ENCODE peak calls at places on chromosomes 16 and 17, in ten cellular contexts. One of them, this sample, is unnamed.

GRCh38 chr17:77531641-77532040 is 390.9 kb downstream of the SEC14L1 start:
- DNase-seq in left lung: no peak
- DNase-seq in cardiac muscle cell: no peak
- DNase-seq in GM23248: no peak
- DNase-seq in K562: no peak
- DNase-seq in PC-9: no peak
- DNase-seq in CD8-positive, alpha-beta T cell: no peak
- DNase-seq in small intestine: no peak
- DNase-seq in transverse colon: no peak
- DNase-seq in Peyer's patch: no peak
- DNase-seq in this sample: peak; percentile 16

GRCh38 chr16:64159986-64160385 is 961.9 kb downstream of the CDH11 start:
- DNase-seq in left lung: no peak
- DNase-seq in cardiac muscle cell: no peak
- DNase-seq in GM23248: peak; percentile 21
- DNase-seq in K562: no peak
- DNase-seq in PC-9: no peak
- DNase-seq in CD8-positive, alpha-beta T cell: no peak
- DNase-seq in small intestine: no peak
- DNase-seq in transverse colon: no peak
- DNase-seq in Peyer's patch: no peak
- DNase-seq in this sample: no peak

GRCh38 chr17:14134456-14134855 is 65.2 kb downstream of the COX10 start:
- DNase-seq in left lung: no peak
- DNase-seq in cardiac muscle cell: no peak
- DNase-seq in GM23248: no peak
- DNase-seq in K562: no peak
- DNase-seq in PC-9: no peak
- DNase-seq in CD8-positive, alpha-beta T cell: no peak
- DNase-seq in small intestine: no peak
- DNase-seq in transverse colon: no peak
- DNase-seq in Peyer's patch: no peak
- DNase-seq in this sample: no peak

GRCh38 chr17:82664701-82665182 is 16.5 kb upstream of the WDR45B start:
- DNase-seq in left lung: peak; percentile 70
- DNase-seq in cardiac muscle cell: no peak
- DNase-seq in GM23248: no peak
- DNase-seq in K562: no peak
- DNase-seq in PC-9: no peak
- DNase-seq in CD8-positive, alpha-beta T cell: no peak
- DNase-seq in small intestine: no peak
- DNase-seq in transverse colon: no peak
- DNase-seq in Peyer's patch: no peak
- DNase-seq in this sample: peak; percentile 4

GRCh38 chr17:79243603-79243990 is 169.0 kb downstream of the ENGASE start:
- DNase-seq in left lung: no peak
- DNase-seq in cardiac muscle cell: no peak
- DNase-seq in GM23248: no peak
- DNase-seq in K562: no peak
- DNase-seq in PC-9: no peak
- DNase-seq in CD8-positive, alpha-beta T cell: no peak
- DNase-seq in small intestine: no peak
- DNase-seq in transverse colon: no peak
- DNase-seq in Peyer's patch: no peak
- DNase-seq in this sample: no peak

GRCh38 chr16:74896389-74897370 is 88.2 kb downstream of the WDR59 start:
- DNase-seq in left lung: no peak
- DNase-seq in cardiac muscle cell: no peak
- DNase-seq in GM23248: peak; percentile 89
- DNase-seq in K562: peak; percentile 25
- DNase-seq in PC-9: peak; percentile 26
- DNase-seq in CD8-positive, alpha-beta T cell: no peak
- DNase-seq in small intestine: peak; percentile 25
- DNase-seq in transverse colon: no peak
- DNase-seq in Peyer's patch: no peak
- DNase-seq in this sample: no peak

GRCh38 chr17:81720267-81721071 is 8.4 kb downstream of the SLC25A10 start:
- DNase-seq in left lung: no peak
- DNase-seq in cardiac muscle cell: no peak
- DNase-seq in GM23248: no peak
- DNase-seq in K562: no peak
- DNase-seq in PC-9: no peak
- DNase-seq in CD8-positive, alpha-beta T cell: no peak
- DNase-seq in small intestine: no peak
- DNase-seq in transverse colon: no peak
- DNase-seq in Peyer's patch: no peak
- DNase-seq in this sample: no peak

GRCh38 chr16:54282202-54282922 is 4.2 kb downstream of the IRX3 start:
- DNase-seq in left lung: peak; percentile 88
- DNase-seq in cardiac muscle cell: peak; percentile 88
- DNase-seq in GM23248: no peak
- DNase-seq in K562: peak; percentile 70
- DNase-seq in PC-9: no peak
- DNase-seq in CD8-positive, alpha-beta T cell: no peak
- DNase-seq in small intestine: peak; percentile 13
- DNase-seq in transverse colon: peak; percentile 44
- DNase-seq in Peyer's patch: no peak
- DNase-seq in this sample: peak; percentile 44

GRCh38 chr16:4612977-4613635 is 1.6 kb downstream of the UBALD1 start:
- DNase-seq in left lung: no peak
- DNase-seq in cardiac muscle cell: no peak
- DNase-seq in GM23248: peak; percentile 36
- DNase-seq in K562: no peak
- DNase-seq in PC-9: peak; percentile 83
- DNase-seq in CD8-positive, alpha-beta T cell: no peak
- DNase-seq in small intestine: no peak
- DNase-seq in transverse colon: no peak
- DNase-seq in Peyer's patch: no peak
- DNase-seq in this sample: no peak

GRCh38 chr17:29451338-29451737 is 61.2 kb downstream of the TAOK1 start:
- DNase-seq in left lung: no peak
- DNase-seq in cardiac muscle cell: no peak
- DNase-seq in GM23248: no peak
- DNase-seq in K562: no peak
- DNase-seq in PC-9: no peak
- DNase-seq in CD8-positive, alpha-beta T cell: no peak
- DNase-seq in small intestine: no peak
- DNase-seq in transverse colon: no peak
- DNase-seq in Peyer's patch: no peak
- DNase-seq in this sample: no peak

DNA sequence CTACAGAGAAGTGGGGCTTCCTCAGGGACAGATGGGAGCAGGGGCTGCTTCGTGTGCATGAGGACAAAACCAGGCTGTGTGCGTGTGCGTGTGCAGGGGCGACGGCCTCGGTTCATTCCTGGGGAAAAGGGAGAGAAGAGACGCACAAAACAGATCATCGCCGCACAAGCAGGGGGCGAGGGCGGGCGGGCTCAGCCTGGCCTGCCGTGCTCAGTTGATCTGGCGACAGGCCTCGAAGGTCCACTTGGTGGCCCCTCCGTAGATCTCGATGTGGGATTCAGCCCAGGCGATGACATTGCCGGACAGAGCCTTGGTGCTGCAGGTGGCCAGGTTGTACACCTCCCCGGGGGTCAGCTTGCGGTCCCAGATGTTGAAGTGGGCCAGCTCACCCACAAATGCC is 5.8 kb downstream of the NPTX1 start:
- DNase-seq in left lung: no peak
- DNase-seq in cardiac muscle cell: no peak
- DNase-seq in GM23248: no peak
- DNase-seq in K562: no peak
- DNase-seq in PC-9: no peak
- DNase-seq in CD8-positive, alpha-beta T cell: no peak
- DNase-seq in small intestine: no peak
- DNase-seq in transverse colon: no peak
- DNase-seq in Peyer's patch: no peak
- DNase-seq in this sample: no peak
- H3K27me3 ChIP-seq in left lung: peaks cover 100% of the 10 kb centered on the region
- H3K27me3 ChIP-seq in cardiac muscle cell: peaks cover 99% of the 10 kb centered on the region
- H3K27me3 ChIP-seq in GM23248: peaks cover 52% of the 10 kb centered on the region
- H3K27me3 ChIP-seq in K562: peaks cover 68% of the 10 kb centered on the region
- H3K27me3 ChIP-seq in PC-9: peaks cover 8% of the 10 kb centered on the region
- H3K27me3 ChIP-seq in CD8-positive, alpha-beta T cell: peaks cover 23% of the 10 kb centered on the region
- H3K27me3 ChIP-seq in small intestine: peaks cover 5% of the 10 kb centered on the region
- H3K27me3 ChIP-seq in transverse colon: peaks cover 85% of the 10 kb centered on the region
- H3K27me3 ChIP-seq in Peyer's patch: peaks cover 11% of the 10 kb centered on the region
- H3K27me3 ChIP-seq in this sample: no peaks in the 10 kb centered on the region

GRCh38 chr17:1713160-1713877 is 3.1 kb upstream of the TLCD2 start:
- DNase-seq in left lung: peak; percentile 14
- DNase-seq in cardiac muscle cell: no peak
- DNase-seq in GM23248: peak; percentile 32
- DNase-seq in K562: peak; percentile 41
- DNase-seq in PC-9: no peak
- DNase-seq in CD8-positive, alpha-beta T cell: no peak
- DNase-seq in small intestine: no peak
- DNase-seq in transverse colon: no peak
- DNase-seq in Peyer's patch: peak; percentile 27
- DNase-seq in this sample: no peak
- H3K4me1 ChIP-seq in left lung: peaks cover 50% of the 10 kb centered on the region
- H3K4me1 ChIP-seq in cardiac muscle cell: peaks cover 9% of the 10 kb centered on the region
- H3K4me1 ChIP-seq in GM23248: peaks cover 41% of the 10 kb centered on the region
- H3K4me1 ChIP-seq in K562: peaks cover 65% of the 10 kb centered on the region
- H3K4me1 ChIP-seq in PC-9: peaks cover 30% of the 10 kb centered on the region
- H3K4me1 ChIP-seq in CD8-positive, alpha-beta T cell: peaks cover 32% of the 10 kb centered on the region
- H3K4me1 ChIP-seq in small intestine: peaks cover 4% of the 10 kb centered on the region
- H3K4me1 ChIP-seq in transverse colon: peaks cover 33% of the 10 kb centered on the region
- H3K4me1 ChIP-seq in Peyer's patch: peaks cover 25% of the 10 kb centered on the region
- H3K4me1 ChIP-seq in this sample: peaks cover 44% of the 10 kb centered on the region

GRCh38 chr17:40448213-40448638 is 5.0 kb downstream of the IGFBP4 start:
- DNase-seq in left lung: no peak
- DNase-seq in cardiac muscle cell: no peak
- DNase-seq in GM23248: peak; percentile 64
- DNase-seq in K562: no peak
- DNase-seq in PC-9: no peak
- DNase-seq in CD8-positive, alpha-beta T cell: no peak
- DNase-seq in small intestine: no peak
- DNase-seq in transverse colon: peak; percentile 54
- DNase-seq in Peyer's patch: no peak
- DNase-seq in this sample: peak; percentile 62
- H3K27me3 ChIP-seq in left lung: peaks cover 12% of the 10 kb centered on the region
- H3K27me3 ChIP-seq in cardiac muscle cell: no peaks in the 10 kb centered on the region
- H3K27me3 ChIP-seq in GM23248: no peaks in the 10 kb centered on the region
- H3K27me3 ChIP-seq in K562: no peaks in the 10 kb centered on the region
- H3K27me3 ChIP-seq in PC-9: no peaks in the 10 kb centered on the region
- H3K27me3 ChIP-seq in CD8-positive, alpha-beta T cell: no peaks in the 10 kb centered on the region
- H3K27me3 ChIP-seq in small intestine: no peaks in the 10 kb centered on the region
- H3K27me3 ChIP-seq in transverse colon: no peaks in the 10 kb centered on the region
- H3K27me3 ChIP-seq in Peyer's patch: no peaks in the 10 kb centered on the region
- H3K27me3 ChIP-seq in this sample: no peaks in the 10 kb centered on the region

DNA sequence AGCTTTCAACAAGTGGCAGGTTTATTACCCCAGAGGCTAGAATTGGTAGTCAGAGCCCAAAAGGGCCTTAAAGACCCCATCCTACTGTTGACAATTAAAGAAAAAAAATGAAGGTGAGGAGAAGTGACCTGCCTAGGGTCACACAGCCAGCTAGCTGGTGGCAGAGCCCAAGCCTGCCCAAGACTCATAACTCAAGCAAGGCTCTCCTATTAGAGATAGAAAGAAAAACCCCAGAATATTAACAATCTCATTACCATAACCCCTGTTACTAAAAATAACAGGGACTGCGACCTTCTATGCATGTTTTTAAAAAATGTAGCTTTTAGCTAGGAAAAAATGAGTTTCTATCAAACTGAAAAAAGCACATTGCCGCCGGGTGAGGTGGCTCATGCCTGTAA is 14.0 kb downstream of the HSPB9 start:
- DNase-seq in left lung: no peak
- DNase-seq in cardiac muscle cell: no peak
- DNase-seq in GM23248: no peak
- DNase-seq in K562: no peak
- DNase-seq in PC-9: no peak
- DNase-seq in CD8-positive, alpha-beta T cell: no peak
- DNase-seq in small intestine: no peak
- DNase-seq in transverse colon: no peak
- DNase-seq in Peyer's patch: no peak
- DNase-seq in this sample: no peak
- H3K4me1 ChIP-seq in left lung: peaks cover 56% of the 10 kb centered on the region
- H3K4me1 ChIP-seq in cardiac muscle cell: peaks cover 15% of the 10 kb centered on the region
- H3K4me1 ChIP-seq in GM23248: peaks cover 46% of the 10 kb centered on the region
- H3K4me1 ChIP-seq in K562: peaks cover 11% of the 10 kb centered on the region
- H3K4me1 ChIP-seq in PC-9: peaks cover 24% of the 10 kb centered on the region
- H3K4me1 ChIP-seq in CD8-positive, alpha-beta T cell: peaks cover 36% of the 10 kb centered on the region
- H3K4me1 ChIP-seq in small intestine: peaks cover 10% of the 10 kb centered on the region
- H3K4me1 ChIP-seq in transverse colon: peaks cover 65% of the 10 kb centered on the region
- H3K4me1 ChIP-seq in Peyer's patch: peaks cover 35% of the 10 kb centered on the region
- H3K4me1 ChIP-seq in this sample: peaks cover 95% of the 10 kb centered on the region

GRCh38 chr17:27539794-27540193 is 83.5 kb downstream of the KSR1 start:
- DNase-seq in left lung: no peak
- DNase-seq in cardiac muscle cell: no peak
- DNase-seq in GM23248: no peak
- DNase-seq in K562: no peak
- DNase-seq in PC-9: no peak
- DNase-seq in CD8-positive, alpha-beta T cell: no peak
- DNase-seq in small intestine: no peak
- DNase-seq in transverse colon: no peak
- DNase-seq in Peyer's patch: no peak
- DNase-seq in this sample: no peak
- H3K27me3 ChIP-seq in left lung: no peaks in the 10 kb centered on the region
- H3K27me3 ChIP-seq in cardiac muscle cell: no peaks in the 10 kb centered on the region
- H3K27me3 ChIP-seq in GM23248: no peaks in the 10 kb centered on the region
- H3K27me3 ChIP-seq in K562: no peaks in the 10 kb centered on the region
- H3K27me3 ChIP-seq in PC-9: no peaks in the 10 kb centered on the region
- H3K27me3 ChIP-seq in CD8-positive, alpha-beta T cell: no peaks in the 10 kb centered on the region
- H3K27me3 ChIP-seq in small intestine: no peaks in the 10 kb centered on the region
- H3K27me3 ChIP-seq in transverse colon: no peaks in the 10 kb centered on the region
- H3K27me3 ChIP-seq in Peyer's patch: no peaks in the 10 kb centered on the region
- H3K27me3 ChIP-seq in this sample: no peaks in the 10 kb centered on the region

GRCh38 chr17:63775420-63775819 is 1.4 kb downstream of the DDX42 start:
- DNase-seq in left lung: no peak
- DNase-seq in cardiac muscle cell: no peak
- DNase-seq in GM23248: peak; percentile 29
- DNase-seq in K562: no peak
- DNase-seq in PC-9: no peak
- DNase-seq in CD8-positive, alpha-beta T cell: no peak
- DNase-seq in small intestine: no peak
- DNase-seq in transverse colon: no peak
- DNase-seq in Peyer's patch: no peak
- DNase-seq in this sample: no peak
- H3K4me1 ChIP-seq in left lung: peaks cover 12% of the 10 kb centered on the region
- H3K4me1 ChIP-seq in cardiac muscle cell: peaks cover 8% of the 10 kb centered on the region
- H3K4me1 ChIP-seq in GM23248: peaks cover 39% of the 10 kb centered on the region
- H3K4me1 ChIP-seq in K562: peaks cover 3% of the 10 kb centered on the region
- H3K4me1 ChIP-seq in PC-9: peaks cover 60% of the 10 kb centered on the region
- H3K4me1 ChIP-seq in CD8-positive, alpha-beta T cell: peaks cover 38% of the 10 kb centered on the region
- H3K4me1 ChIP-seq in small intestine: peaks cover 8% of the 10 kb centered on the region
- H3K4me1 ChIP-seq in transverse colon: peaks cover 33% of the 10 kb centered on the region
- H3K4me1 ChIP-seq in Peyer's patch: peaks cover 10% of the 10 kb centered on the region
- H3K4me1 ChIP-seq in this sample: peaks cover 44% of the 10 kb centered on the region